ENCODE peak calls at places on chromosomes 2 and 18, in four cellular contexts. T, K, C and B are unnamed samples.
A peak's percentile ranks its signal among the peaks of the same experiment; 100 is the strongest.

GRCh38 chr2:86068098-86069047 is 37.3 kb downstream of the POLR1A start:
- DNase-seq in C (peak; percentile 19), K (peak; percentile 74), T (peak; percentile 24), B (peak; percentile 45)

GRCh38 chr18:59621027-59621426 is 76.2 kb downstream of the CCBE1 start:
- DNase-seq in T (no peak), K (no peak), C (no peak), B (no peak)

GRCh38 chr2:70726947-70727725 is 40.9 kb downstream of the ADD2 start:
- DNase-seq in T (no peak), C (no peak), K (no peak), B (peak; percentile 68)

GRCh38 chr2:172081248-172082022 is 3.9 kb upstream of the DLX1 start:
- DNase-seq in T (no peak), K (no peak), C (no peak), B (no peak)

GRCh38 chr18:2368102-2368501 is 203.2 kb downstream of the METTL4 start:
- DNase-seq in T (no peak), C (no peak), K (no peak), B (no peak)

GRCh38 chr2:3463914-3464313 is 55.4 kb downstream of the ADI1 start:
- DNase-seq in C (no peak), T (no peak), K (no peak), B (no peak)

GRCh38 chr2:121634354-121635307 is 14.6 kb downstream of the CLASP1 start:
- DNase-seq in K (no peak), T (peak; percentile 14), C (no peak), B (peak; percentile 80)

GRCh38 chr2:172555522-172556283 is at the start of gene PDK1:
- DNase-seq in K (peak; percentile 93), C (peak; percentile 75), T (peak; percentile 80), B (peak; percentile 80)

GRCh38 chr2:224101820-224102630 is 62.9 kb upstream of the SERPINE2 start:
- DNase-seq in C (no peak), K (no peak), T (peak; percentile 95), B (no peak)

GRCh38 chr18:9705183-9705864 is 2.8 kb upstream of the RAB31 start:
- DNase-seq in K (no peak), T (no peak), C (no peak), B (no peak)

GRCh38 chr2:95728878-95729511 is 137.2 kb downstream of the TRIM43 start:
- DNase-seq in C (peak; percentile 16), T (peak; percentile 83), K (peak; percentile 47), B (peak; percentile 73)

GRCh38 chr2:234502285-234502918 is 5.5 kb upstream of the ARL4C start:
- DNase-seq in C (no peak), T (peak; percentile 79), K (no peak), B (peak; percentile 96)

GRCh38 chr2:71730785-71731383 is 277.5 kb downstream of the DYSF start:
- DNase-seq in T (peak; percentile 33), K (no peak), C (no peak), B (no peak)

GRCh38 chr2:73993376-73993775 is 8.7 kb downstream of the TET3 start:
- DNase-seq in C (no peak), T (no peak), K (no peak), B (no peak)

GRCh38 chr2:46954951-46955571 is 39.5 kb upstream of the MCFD2 start:
- DNase-seq in K (no peak), T (peak; percentile 88), C (no peak), B (peak; percentile 98)